ENCODE peak calls at places on chromosomes 11 and 22, in seven cellular contexts. C, Q, P, S, J, R and L are unnamed samples. For H3K4me1, the result is how much of the 10 kb centered on the place peaks cover.

GRCh38 chr11:63489879-63490278 is 1.1 kb downstream of the PLAAT5 start:
- DNase-seq in C (no peak), J (no peak), P (no peak), R (peak), S (peak), Q (no peak), L (peak)

GRCh38 chr11:57269580-57270021 is 32.6 kb upstream of the APLNR start:
- DNase-seq in S (no peak), P (no peak), J (no peak), Q (no peak), R (no peak), C (no peak), L (no peak)

GRCh38 chr22:38325575-38325974 is 8.3 kb upstream of the CSNK1E start:
- DNase-seq in P (no peak), Q (no peak), C (no peak), S (peak), R (no peak), J (no peak), L (no peak)

GRCh38 chr11:27076121-27076589 is 35.5 kb downstream of the BBOX1 start:
- DNase-seq in S (no peak), P (no peak), R (peak), J (no peak), C (no peak), Q (no peak), L (no peak)

GRCh38 chr22:29700949-29701927 is 18.6 kb upstream of the CABP7 start:
- DNase-seq in C (peak), Q (peak), J (no peak), P (peak), S (peak), R (peak), L (peak)

GRCh38 chr22:22728382-22728781 is 84.0 kb downstream of the GGTLC2 start:
- DNase-seq in S (no peak), J (no peak), Q (no peak), P (no peak), C (no peak), R (no peak), L (peak)

GRCh38 chr11:63445720-63446119 is 45.2 kb downstream of the PLAAT5 start:
- DNase-seq in C (no peak), P (no peak), Q (peak), S (no peak), R (no peak), J (no peak), L (peak)

GRCh38 chr11:95641506-95641905 is 148.1 kb downstream of the FAM76B start:
- DNase-seq in P (no peak), C (no peak), R (no peak), Q (no peak), J (peak), S (no peak), L (no peak)

GRCh38 chr11:114848027-114848426 is 169.7 kb downstream of the NXPE2 start:
- DNase-seq in R (no peak), Q (no peak), S (peak), J (no peak), C (no peak), P (no peak), L (no peak)

GRCh38 chr11:108601150-108601549 is 7.6 kb upstream of the EXPH5 start:
- DNase-seq in C (no peak), J (no peak), P (no peak), S (no peak), R (no peak), Q (peak), L (peak)

GRCh38 chr11:126515501-126515900 is 160.0 kb downstream of the ST3GAL4 start:
- DNase-seq in R (no peak), C (no peak), J (no peak), Q (no peak), P (no peak), S (no peak), L (no peak)

GRCh38 chr22:17875156-17875555 is 100.9 kb upstream of the BID start:
- DNase-seq in Q (no peak), R (no peak), S (no peak), C (no peak), P (no peak), J (no peak), L (no peak)

GRCh38 chr11:12624595-12624994 is 49.6 kb upstream of the TEAD1 start:
- DNase-seq in Q (no peak), J (no peak), P (no peak), S (no peak), C (no peak), R (no peak), L (no peak)

GRCh38 chr11:120244476-120244875 is 4.5 kb downstream of the POU2F3 start:
- DNase-seq in Q (peak), P (no peak), S (no peak), J (no peak), R (no peak), C (no peak), L (peak)

GRCh38 chr11:1887451-1888346 is 4.0 kb downstream of the PRR33 start:
- DNase-seq in Q (no peak), J (no peak), R (no peak), C (no peak), P (no peak), S (no peak), L (no peak)

GRCh38 chr11:134508219-134508990 is 96.4 kb upstream of the B3GAT1 start:
- DNase-seq in C (no peak), Q (no peak), P (no peak), R (no peak), J (no peak), S (no peak), L (no peak)

GRCh38 chr11:78851883-78852586 is 277.4 kb upstream of the NARS2 start:
- DNase-seq in R (no peak), C (no peak), J (no peak), P (no peak), Q (no peak), S (no peak), L (peak)

GRCh38 chr11:130947481-130947880 is 31.2 kb upstream of the SNX19 start:
- DNase-seq in C (no peak), Q (no peak), R (no peak), J (no peak), P (no peak), S (no peak), L (peak)

GRCh38 chr11:35214181-35214770 is 75.3 kb downstream of the CD44 start:
- DNase-seq in J (no peak), S (no peak), C (no peak), P (no peak), R (no peak), Q (peak), L (peak)

GRCh38 chr11:68440254-68440653 is 20.3 kb upstream of the PPP6R3 start:
- DNase-seq in C (no peak), Q (no peak), P (no peak), J (no peak), R (no peak), S (no peak), L (no peak)

GRCh38 chr11:69874178-69874983 is 55.2 kb upstream of the FGF3 start:
- DNase-seq in C (no peak), P (no peak), S (no peak), R (no peak), J (no peak), Q (no peak), L (no peak)

GRCh38 chr11:67432655-67433349 is 4.5 kb downstream of the RPS6KB2 start:
- DNase-seq in C (no peak), P (no peak), J (no peak), R (no peak), S (no peak), Q (no peak), L (no peak)
- H3K4me1 ChIP-seq in C (half or more), P (under half), J (under half), R (under half), S (under half), Q (under half), L (under half)

DNA sequence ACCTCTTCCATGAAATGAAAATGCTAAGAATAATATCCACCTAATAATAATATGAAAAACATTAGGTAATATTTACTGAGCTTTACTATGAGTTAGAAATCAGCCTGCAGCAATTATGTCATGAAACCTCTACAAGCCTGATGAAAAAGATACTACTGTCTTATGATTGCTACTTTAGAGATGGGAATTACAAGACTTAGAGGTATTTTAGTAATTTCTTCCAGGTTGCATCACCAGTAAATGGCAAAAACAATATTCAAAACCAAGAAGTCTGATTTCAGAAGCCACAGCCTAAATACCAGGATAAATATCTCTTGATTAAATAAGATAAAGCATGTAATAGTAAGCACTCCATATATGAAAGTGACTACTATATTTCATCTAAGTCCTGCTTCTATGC is 13.8 kb downstream of the OR5B21 start:
- DNase-seq in S (no peak), C (no peak), J (no peak), P (no peak), Q (peak), R (no peak), L (peak)
- TF ChIP-seq EZH2phosphoT487 in S (no peak), C (no peak), J (no peak), P (no peak), Q (no peak), R (no peak), L (no peak)

GRCh38 chr22:27259390-27259789 is 542.2 kb downstream of the MN1 start:
- DNase-seq in P (no peak), R (no peak), J (no peak), S (no peak), C (no peak), Q (no peak), L (no peak)

GRCh38 chr22:27264184-27264583 is 537.4 kb downstream of the MN1 start:
- DNase-seq in Q (no peak), P (no peak), C (no peak), R (no peak), J (no peak), S (no peak), L (no peak)

GRCh38 chr22:27258773-27259172 is 542.8 kb downstream of the MN1 start:
- DNase-seq in P (no peak), R (peak), C (no peak), Q (no peak), S (no peak), J (no peak), L (no peak)

GRCh38 chr22:27260087-27260730 is 541.3 kb downstream of the MN1 start:
- DNase-seq in S (peak), C (no peak), J (no peak), P (no peak), Q (no peak), R (peak), L (no peak)

GRCh38 chr22:27262371-27262770 is 539.2 kb downstream of the MN1 start:
- DNase-seq in R (no peak), Q (no peak), J (no peak), S (no peak), C (no peak), P (no peak), L (no peak)
- H2AFZ ChIP-seq in R (no peak), Q (no peak), J (no peak), S (no peak), C (no peak), P (no peak), L (no peak)

GRCh38 chr11:831132-831864 is 1.5 kb upstream of the CD151 start:
- DNase-seq in S (no peak), R (peak), J (no peak), P (no peak), Q (peak), C (no peak), L (no peak)
- H3K4me1 ChIP-seq in S (under half), R (half or more), J (under half), P (under half), Q (under half), C (under half), L (under half)

DNA sequence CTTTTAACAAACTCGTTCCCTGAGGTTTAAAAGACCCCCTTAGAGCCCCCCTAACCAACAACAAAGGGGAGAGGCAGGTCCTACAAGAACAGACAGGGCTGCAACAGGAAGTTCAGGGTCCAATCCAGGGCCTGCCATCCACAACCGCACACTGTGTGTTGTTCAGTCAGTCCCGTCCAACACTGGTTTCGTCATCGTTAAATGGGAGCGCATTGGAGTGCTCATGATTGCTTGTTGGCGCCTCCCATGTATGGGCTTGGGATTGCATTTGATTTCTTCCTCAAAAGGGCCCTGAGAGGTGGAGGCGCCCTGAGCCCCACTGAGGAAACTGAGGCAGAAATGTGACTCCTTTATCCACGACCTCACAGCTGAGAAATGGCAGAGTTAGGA is 174.1 kb downstream of the MN1 start:
- DNase-seq in R (no peak), J (no peak), S (peak), P (peak), C (no peak), Q (peak), L (no peak)
- TF ChIP-seq EZH2phosphoT487 in R (no peak), J (no peak), S (no peak), P (no peak), C (no peak), Q (no peak), L (no peak)

DNA sequence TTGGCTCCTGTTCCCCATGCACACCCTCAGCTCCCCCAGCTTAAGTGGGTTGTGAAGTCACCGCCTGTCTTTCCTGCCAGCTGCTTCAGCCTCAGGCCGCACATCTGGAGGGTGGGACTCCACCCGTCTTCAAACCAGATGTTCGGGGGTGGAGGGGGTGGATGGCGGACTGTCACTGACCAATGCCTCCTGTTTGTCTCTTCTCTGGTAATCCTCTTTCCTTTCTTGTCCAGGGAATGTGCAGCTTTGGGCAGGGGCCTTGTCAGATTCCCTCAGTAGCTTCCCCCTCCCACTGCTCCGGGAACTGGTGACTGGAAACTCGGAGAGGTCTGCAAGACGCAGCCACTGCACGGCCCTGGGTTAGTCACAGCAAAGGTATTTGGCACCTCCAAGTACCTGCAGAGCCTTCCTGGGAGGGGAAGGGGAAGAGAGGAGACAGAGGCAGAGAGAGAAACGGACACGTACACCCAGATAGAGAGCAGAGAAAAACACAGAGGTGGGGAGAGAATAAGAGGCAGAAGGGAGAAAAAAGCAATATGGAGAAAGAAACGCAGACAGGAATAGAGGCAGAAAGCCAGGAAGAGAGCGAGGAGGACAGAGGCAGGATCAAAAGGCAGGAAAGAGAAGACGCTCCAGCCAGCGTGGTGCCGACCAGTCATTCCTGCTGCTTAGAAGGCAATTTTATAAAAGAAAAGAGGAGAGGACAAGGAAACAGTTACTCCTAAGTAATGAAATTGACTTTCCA is 56.1 kb upstream of the TIMP3 start:
- DNase-seq in Q (peak), C (no peak), S (peak), P (peak), J (no peak), R (peak), L (peak)
- H2AFZ ChIP-seq in Q (peak), C (no peak), S (no peak), P (peak), J (no peak), R (no peak), L (no peak)

DNA sequence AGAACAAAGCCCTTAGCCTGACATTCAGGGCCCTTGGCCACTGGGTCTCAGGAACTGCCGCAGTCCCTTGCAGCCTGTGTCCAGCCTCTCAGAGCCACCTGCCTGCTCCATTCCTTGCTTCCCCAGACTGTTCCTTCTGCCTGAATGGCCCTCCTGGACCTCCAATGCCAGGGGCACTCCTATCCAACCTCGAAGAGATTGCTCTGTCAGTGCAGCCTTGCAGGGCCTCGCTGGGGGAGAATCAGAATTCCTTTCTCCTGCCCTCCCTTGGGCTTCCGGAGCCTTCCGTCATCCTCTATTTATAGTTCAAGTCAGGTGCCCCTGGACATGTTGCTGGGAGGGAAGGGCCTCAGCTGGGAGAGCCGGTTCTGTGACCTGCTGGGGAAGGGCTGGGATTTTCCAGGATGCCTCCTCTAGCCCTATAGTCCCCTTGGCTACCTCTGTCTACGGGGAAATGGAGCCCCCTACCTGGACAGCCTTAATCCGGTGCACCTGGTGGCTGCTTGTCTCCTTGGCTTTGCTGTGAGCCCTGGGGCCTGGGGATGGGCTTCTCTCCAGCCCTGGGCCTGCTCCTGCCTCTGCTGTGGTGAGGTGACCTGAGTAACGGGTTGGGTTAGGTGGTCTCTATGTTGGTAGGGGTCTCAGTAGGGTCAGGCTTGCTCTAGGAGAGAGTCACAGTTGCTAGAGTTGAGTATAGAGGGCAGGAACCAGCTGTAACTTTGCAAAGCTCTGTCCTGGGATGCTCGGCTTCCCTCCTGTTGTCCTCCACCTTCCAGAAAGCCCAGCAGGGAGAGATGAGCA is 45.9 kb upstream of the SYT7 start:
- DNase-seq in Q (no peak), C (no peak), P (no peak), J (no peak), S (peak), R (no peak), L (peak)
- H3K4me1 ChIP-seq in Q (under half), C (under half), P (under half), J (under half), S (under half), R (under half), L (under half)

DNA sequence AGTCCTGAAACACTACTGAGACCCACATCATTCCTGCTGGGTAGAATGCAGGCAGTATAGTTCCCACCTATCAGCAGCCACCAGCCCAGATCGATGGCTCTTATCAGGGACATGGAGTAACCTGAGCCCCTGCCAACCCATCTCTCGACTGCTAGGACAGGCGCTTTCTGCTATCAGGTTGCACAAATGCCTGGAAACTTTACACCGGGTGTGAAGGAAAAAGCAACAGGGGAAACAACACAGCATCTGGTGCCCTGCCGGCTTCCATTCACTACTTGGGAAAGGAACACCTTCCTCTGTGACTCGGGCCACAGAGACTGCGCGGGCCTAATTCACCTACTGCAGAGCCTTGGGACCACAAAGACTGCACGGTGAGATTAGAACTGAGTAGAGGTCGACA is 18.5 kb downstream of the RBFOX2 start:
- DNase-seq in C (no peak), R (peak), Q (no peak), P (no peak), J (no peak), S (peak), L (no peak)
- TF ChIP-seq EZH2phosphoT487 in C (no peak), R (no peak), Q (no peak), P (no peak), J (no peak), S (no peak), L (no peak)

GRCh38 chr22:42074846-42075245 is 798 bp downstream of the PHETA2 start:
- DNase-seq in R (no peak), S (no peak), C (no peak), P (no peak), J (no peak), Q (no peak), L (no peak)

GRCh38 chr22:42074153-42074750 is at the start of gene PHETA2:
- DNase-seq in J (no peak), P (no peak), R (peak), C (no peak), S (peak), Q (peak), L (no peak)

GRCh38 chr22:42072606-42073330 is 1.3 kb upstream of the PHETA2 start:
- DNase-seq in R (no peak), S (no peak), J (no peak), Q (peak), C (peak), P (no peak), L (no peak)

GRCh38 chr22:42075277-42075676 is 1.2 kb downstream of the PHETA2 start:
- DNase-seq in P (no peak), S (no peak), C (no peak), J (no peak), Q (no peak), R (no peak), L (no peak)

GRCh38 chr22:42073568-42074152 is 388 bp upstream of the PHETA2 start:
- DNase-seq in Q (no peak), J (no peak), C (no peak), S (no peak), R (no peak), P (no peak), L (no peak)
- H2AFZ ChIP-seq in Q (peak), J (peak), C (no peak), S (peak), R (peak), P (no peak), L (no peak)